ENCODE peak calls at places on chromosomes 13 and 19, in eight cellular contexts. N is occipital lobe; X is Calu3; S is NCI-H2171; Q is activated CD4-positive, alpha-beta T cell treated with anti-CD3 and anti-CD28 coated beads, Interleukin-2, amount 10 ng/mL, durations not matched to agents 7 days and 5 days; U is fibroblast of pulmonary artery; W is left cardiac atrium; K is HS-27A. H is an unnamed sample.

GRCh38 chr13:45511310-45512147 is 46.8 kb downstream of the COG3 start:
- DNase-seq in X (peak; percentile 19), S (peak; percentile 7), W (no peak), K (no peak), N (no peak), U (peak; percentile 89), Q (peak; percentile 53), H (peak; percentile 80)

GRCh38 chr19:10543059-10543419 is 665 bp upstream of the ATG4D start:
- DNase-seq in Q (no peak), S (peak; percentile 82), N (no peak), X (no peak), U (no peak), K (no peak), W (no peak), H (no peak)

GRCh38 chr19:13260883-13261653 is 110.9 kb downstream of the IER2 start:
- DNase-seq in S (no peak), X (peak; percentile 58), U (peak; percentile 68), Q (peak; percentile 18), W (no peak), K (peak; percentile 71), N (no peak), H (peak; percentile 95)

GRCh38 chr13:28136916-28137315 is 1.4 kb upstream of the PAN3 start:
- DNase-seq in X (no peak), U (no peak), N (no peak), S (no peak), K (no peak), Q (peak; percentile 18), W (no peak), H (no peak)

GRCh38 chr13:44243198-44243852 is 130.3 kb upstream of the SERP2 start:
- DNase-seq in U (peak; percentile 86), Q (no peak), N (peak; percentile 65), X (peak; percentile 11), S (no peak), K (no peak), W (no peak), H (peak; percentile 92)

GRCh38 chr19:55258476-55258827 is 365 bp downstream of the PPP6R1 start:
- DNase-seq in S (peak; percentile 1), N (no peak), U (peak; percentile 15), X (no peak), K (no peak), Q (peak; percentile 37), W (no peak), H (peak; percentile 4)

GRCh38 chr13:80361883-80362327 is 21.0 kb upstream of the SPRY2 start:
- DNase-seq in X (no peak), W (no peak), Q (no peak), K (no peak), N (no peak), S (no peak), U (no peak), H (peak; percentile 54)

GRCh38 chr13:47858678-47859050 is 142.4 kb downstream of the SUCLA2 start:
- DNase-seq in Q (no peak), S (no peak), K (no peak), N (no peak), U (peak; percentile 78), X (no peak), W (no peak), H (peak; percentile 47)

GRCh38 chr13:26991508-26992181 is 180.0 kb downstream of the USP12 start:
- DNase-seq in X (no peak), U (no peak), K (no peak), N (peak; percentile 25), Q (no peak), S (no peak), W (no peak), H (no peak)

GRCh38 chr13:48998893-48999292 is 23.2 kb downstream of the FNDC3A start:
- DNase-seq in W (no peak), S (no peak), K (no peak), N (no peak), Q (no peak), X (no peak), U (no peak), H (no peak)

GRCh38 chr13:79483302-79483701 is 2.3 kb downstream of the NDFIP2 start:
- DNase-seq in X (no peak), K (no peak), W (no peak), Q (no peak), S (no peak), U (no peak), N (no peak), H (peak; percentile 32)

GRCh38 chr13:96481482-96481881 is 391.6 kb downstream of the HS6ST3 start:
- DNase-seq in K (no peak), X (no peak), S (no peak), W (no peak), Q (no peak), N (no peak), U (no peak), H (no peak)

GRCh38 chr13:98174995-98175394 is 2.1 kb downstream of the RNF113B start:
- DNase-seq in U (no peak), S (no peak), Q (no peak), K (no peak), X (no peak), W (no peak), N (no peak), H (peak; percentile 46)

GRCh38 chr19:3576696-3577443 is 4.1 kb downstream of the HMG20B start:
- DNase-seq in Q (no peak), S (no peak), K (no peak), X (no peak), N (peak; percentile 51), U (peak; percentile 73), W (peak; percentile 74), H (peak; percentile 36)

GRCh38 chr19:50322931-50323781 is 6.0 kb downstream of the KCNC3 start:
- DNase-seq in X (no peak), K (no peak), S (no peak), N (no peak), Q (no peak), W (no peak), U (no peak), H (no peak)

GRCh38 chr19:51196181-51196580 is 28.7 kb upstream of the CD33 start:
- DNase-seq in W (no peak), X (no peak), N (no peak), U (no peak), K (no peak), Q (no peak), S (no peak), H (no peak)

GRCh38 chr19:10353793-10354391 is 14.5 kb upstream of the ICAM3 start:
- DNase-seq in Q (peak; percentile 41), W (peak; percentile 81), X (peak; percentile 16), N (no peak), U (peak; percentile 15), S (peak; percentile 85), K (no peak), H (peak; percentile 37)

GRCh38 chr13:20134732-20135131 is 26.1 kb downstream of the GJA3 start:
- DNase-seq in Q (no peak), S (no peak), W (no peak), K (no peak), X (no peak), U (no peak), N (no peak), H (no peak)

GRCh38 chr19:32168606-32169005 is 176.8 kb upstream of the ZNF507 start:
- DNase-seq in S (no peak), K (no peak), Q (no peak), N (no peak), U (no peak), X (no peak), W (no peak), H (no peak)

GRCh38 chr19:56765107-56765506 is 75.4 kb downstream of the PEG3 start:
- DNase-seq in N (peak; percentile 76), U (no peak), Q (peak; percentile 9), W (peak; percentile 78), K (no peak), S (no peak), X (no peak), H (peak; percentile 17)

GRCh38 chr19:45442927-45443461 is 19.3 kb upstream of the ERCC1 start:
- DNase-seq in X (peak; percentile 48), Q (peak; percentile 43), K (peak; percentile 34), N (no peak), U (peak; percentile 56), S (no peak), W (peak; percentile 72), H (peak; percentile 40)

GRCh38 chr13:30617315-30618185 is at the start of gene USPL1:
- DNase-seq in K (peak; percentile 81), X (peak; percentile 96), W (peak; percentile 98), Q (peak; percentile 98), U (peak; percentile 100), S (peak; percentile 91), N (peak; percentile 97), H (peak; percentile 100)